ENCODE peak calls at places on chromosomes 11 and 22, in four cellular contexts. L, U, K and X are unnamed samples.

GRCh38 chr22:38172489-38173155 is 9.0 kb downstream of the PLA2G6 start:
- DNase-seq in U (peak; percentile 50), L (no peak), K (peak; percentile 87), X (no peak)

GRCh38 chr22:49570032-49570848 is 257.4 kb downstream of the BRD1 start:
- DNase-seq in K (peak; percentile 11), U (no peak), L (no peak), X (no peak)

GRCh38 chr11:94895971-94896370 is 77.4 kb downstream of the CWC15 start:
- DNase-seq in U (no peak), L (no peak), K (no peak), X (no peak)

GRCh38 chr11:96267490-96268010 is 75.4 kb downstream of the MAML2 start:
- DNase-seq in U (peak; percentile 61), K (no peak), L (no peak), X (peak; percentile 81)

GRCh38 chr11:17277024-17277584 is 565 bp downstream of the NUCB2 start:
- DNase-seq in U (peak; percentile 87), L (peak; percentile 51), K (no peak), X (peak; percentile 27)

GRCh38 chr11:80118071-80118470 is 677.2 kb upstream of the TENM4 start:
- DNase-seq in K (no peak), U (no peak), L (no peak), X (no peak)

GRCh38 chr11:76161261-76161961 is 44.9 kb downstream of the WNT11 start:
- DNase-seq in K (peak; percentile 48), L (peak; percentile 70), U (no peak), X (no peak)

GRCh38 chr22:46380581-46380980 is 45.1 kb downstream of the TRMU start:
- DNase-seq in U (no peak), K (no peak), L (no peak), X (no peak)

GRCh38 chr22:44876921-44877320 is 124.5 kb downstream of the ARHGAP8 start:
- DNase-seq in U (no peak), L (no peak), K (no peak), X (no peak)

GRCh38 chr11:70568504-70569172 is 170.3 kb downstream of the CTTN start:
- DNase-seq in L (no peak), U (no peak), K (peak; percentile 49), X (no peak)

GRCh38 chr11:17036666-17037658 is 22.7 kb upstream of the PLEKHA7 start:
- DNase-seq in L (no peak), K (no peak), U (peak; percentile 9), X (no peak)

GRCh38 chr11:1763796-1764661 is at the start of gene CTSD:
- DNase-seq in U (peak; percentile 85), L (peak; percentile 68), K (peak; percentile 92), X (peak; percentile 98)

GRCh38 chr11:71482746-71483364 is 29.9 kb downstream of the NADSYN1 start:
- DNase-seq in L (no peak), U (no peak), K (no peak), X (no peak)

GRCh38 chr11:76935030-76935429 is 74.3 kb downstream of the ACER3 start:
- DNase-seq in U (no peak), L (no peak), K (no peak), X (no peak)

GRCh38 chr11:612201-612960 is 3.4 kb downstream of the IRF7 start:
- DNase-seq in L (no peak), U (peak; percentile 49), K (no peak), X (no peak)

GRCh38 chr22:10961043-10961860 is 4566.7 kb upstream of the OR11H1 start:
- DNase-seq in K (no peak), U (no peak), L (no peak), X (peak; percentile 8)

GRCh38 chr11:73950869-73951710 is at the start of gene DNAJB13:
- DNase-seq in U (no peak), L (peak; percentile 67), K (no peak), X (peak; percentile 88)

GRCh38 chr11:82194521-82194920 is 539.1 kb downstream of the FAM181B start:
- DNase-seq in K (no peak), L (no peak), U (no peak), X (no peak)

GRCh38 chr11:12235945-12236743 is 125.8 kb downstream of the MICAL2 start:
- DNase-seq in K (no peak), U (peak; percentile 93), L (peak; percentile 64), X (peak; percentile 51)

GRCh38 chr22:47439643-47440265 is 677.3 kb downstream of the TBC1D22A start:
- DNase-seq in K (no peak), U (no peak), L (no peak), X (no peak)

GRCh38 chr11:7651700-7652099 is 21.6 kb downstream of the CYB5R2 start:
- DNase-seq in U (no peak), L (no peak), K (no peak), X (no peak)